ENCODE peak calls at places on chromosome 5, in ten cellular contexts. One of them, this sample, is unnamed.

GRCh38 chr5:126414874-126415502 is 8.2 kb upstream of the GRAMD2B start:
- DNase-seq in posterior cingulate gyrus: no peak
- DNase-seq in activated naive CD4-positive, alpha-beta T cell treated with anti-CD3 and anti-CD28 coated beads, Interleukin-2, amount 10 ng/mL, durations not matched to agents 7 days and 5 days: no peak
- DNase-seq in left lung: no peak
- DNase-seq in NCI-H510A: no peak
- DNase-seq in AG04450: peak
- DNase-seq in right lobe of liver: no peak
- DNase-seq in adipocyte: peak
- DNase-seq in memory B cell: no peak
- DNase-seq in sigmoid colon: peak
- DNase-seq in this sample: no peak

GRCh38 chr5:157115012-157115411 is 6.2 kb upstream of the HAVCR2 start:
- DNase-seq in posterior cingulate gyrus: no peak
- DNase-seq in activated naive CD4-positive, alpha-beta T cell treated with anti-CD3 and anti-CD28 coated beads, Interleukin-2, amount 10 ng/mL, durations not matched to agents 7 days and 5 days: no peak
- DNase-seq in left lung: no peak
- DNase-seq in NCI-H510A: no peak
- DNase-seq in AG04450: no peak
- DNase-seq in right lobe of liver: no peak
- DNase-seq in adipocyte: no peak
- DNase-seq in memory B cell: no peak
- DNase-seq in sigmoid colon: no peak
- DNase-seq in this sample: no peak

GRCh38 chr5:143896981-143897380 is 85.0 kb downstream of the HMHB1 start:
- DNase-seq in posterior cingulate gyrus: no peak
- DNase-seq in activated naive CD4-positive, alpha-beta T cell treated with anti-CD3 and anti-CD28 coated beads, Interleukin-2, amount 10 ng/mL, durations not matched to agents 7 days and 5 days: no peak
- DNase-seq in left lung: no peak
- DNase-seq in NCI-H510A: no peak
- DNase-seq in AG04450: no peak
- DNase-seq in right lobe of liver: no peak
- DNase-seq in adipocyte: peak
- DNase-seq in memory B cell: no peak
- DNase-seq in sigmoid colon: no peak
- DNase-seq in this sample: no peak

GRCh38 chr5:170849374-170849773 is 12.4 kb upstream of the RANBP17 start:
- DNase-seq in posterior cingulate gyrus: no peak
- DNase-seq in activated naive CD4-positive, alpha-beta T cell treated with anti-CD3 and anti-CD28 coated beads, Interleukin-2, amount 10 ng/mL, durations not matched to agents 7 days and 5 days: no peak
- DNase-seq in left lung: no peak
- DNase-seq in NCI-H510A: no peak
- DNase-seq in AG04450: no peak
- DNase-seq in right lobe of liver: no peak
- DNase-seq in adipocyte: no peak
- DNase-seq in memory B cell: no peak
- DNase-seq in sigmoid colon: no peak
- DNase-seq in this sample: no peak

GRCh38 chr5:180289966-180290365 is 1.9 kb downstream of the MAPK9 start:
- DNase-seq in posterior cingulate gyrus: no peak
- DNase-seq in activated naive CD4-positive, alpha-beta T cell treated with anti-CD3 and anti-CD28 coated beads, Interleukin-2, amount 10 ng/mL, durations not matched to agents 7 days and 5 days: no peak
- DNase-seq in left lung: no peak
- DNase-seq in NCI-H510A: no peak
- DNase-seq in AG04450: no peak
- DNase-seq in right lobe of liver: no peak
- DNase-seq in adipocyte: no peak
- DNase-seq in memory B cell: no peak
- DNase-seq in sigmoid colon: no peak
- DNase-seq in this sample: no peak

GRCh38 chr5:53350991-53351770 is 129.2 kb upstream of the FST start:
- DNase-seq in posterior cingulate gyrus: no peak
- DNase-seq in activated naive CD4-positive, alpha-beta T cell treated with anti-CD3 and anti-CD28 coated beads, Interleukin-2, amount 10 ng/mL, durations not matched to agents 7 days and 5 days: no peak
- DNase-seq in left lung: no peak
- DNase-seq in NCI-H510A: no peak
- DNase-seq in AG04450: no peak
- DNase-seq in right lobe of liver: no peak
- DNase-seq in adipocyte: no peak
- DNase-seq in memory B cell: no peak
- DNase-seq in sigmoid colon: no peak
- DNase-seq in this sample: no peak

GRCh38 chr5:170821257-170821800 is 37.8 kb downstream of the GABRP start:
- DNase-seq in posterior cingulate gyrus: no peak
- DNase-seq in activated naive CD4-positive, alpha-beta T cell treated with anti-CD3 and anti-CD28 coated beads, Interleukin-2, amount 10 ng/mL, durations not matched to agents 7 days and 5 days: no peak
- DNase-seq in left lung: no peak
- DNase-seq in NCI-H510A: no peak
- DNase-seq in AG04450: no peak
- DNase-seq in right lobe of liver: no peak
- DNase-seq in adipocyte: no peak
- DNase-seq in memory B cell: no peak
- DNase-seq in sigmoid colon: no peak
- DNase-seq in this sample: no peak

GRCh38 chr5:88833371-88834107 is 49.4 kb downstream of the MEF2C start:
- DNase-seq in posterior cingulate gyrus: no peak
- DNase-seq in activated naive CD4-positive, alpha-beta T cell treated with anti-CD3 and anti-CD28 coated beads, Interleukin-2, amount 10 ng/mL, durations not matched to agents 7 days and 5 days: peak
- DNase-seq in left lung: no peak
- DNase-seq in NCI-H510A: no peak
- DNase-seq in AG04450: no peak
- DNase-seq in right lobe of liver: no peak
- DNase-seq in adipocyte: peak
- DNase-seq in memory B cell: no peak
- DNase-seq in sigmoid colon: peak
- DNase-seq in this sample: no peak

GRCh38 chr5:79847561-79847960 is 143.5 kb downstream of the MTX3 start:
- DNase-seq in posterior cingulate gyrus: no peak
- DNase-seq in activated naive CD4-positive, alpha-beta T cell treated with anti-CD3 and anti-CD28 coated beads, Interleukin-2, amount 10 ng/mL, durations not matched to agents 7 days and 5 days: no peak
- DNase-seq in left lung: no peak
- DNase-seq in NCI-H510A: no peak
- DNase-seq in AG04450: no peak
- DNase-seq in right lobe of liver: no peak
- DNase-seq in adipocyte: no peak
- DNase-seq in memory B cell: no peak
- DNase-seq in sigmoid colon: no peak
- DNase-seq in this sample: no peak

GRCh38 chr5:170482511-170482910 is 21.3 kb upstream of the KCNIP1 start:
- DNase-seq in posterior cingulate gyrus: no peak
- DNase-seq in activated naive CD4-positive, alpha-beta T cell treated with anti-CD3 and anti-CD28 coated beads, Interleukin-2, amount 10 ng/mL, durations not matched to agents 7 days and 5 days: no peak
- DNase-seq in left lung: no peak
- DNase-seq in NCI-H510A: no peak
- DNase-seq in AG04450: no peak
- DNase-seq in right lobe of liver: no peak
- DNase-seq in adipocyte: no peak
- DNase-seq in memory B cell: no peak
- DNase-seq in sigmoid colon: no peak
- DNase-seq in this sample: no peak

GRCh38 chr5:54743997-54744788 is 226.6 kb downstream of the SNX18 start:
- DNase-seq in posterior cingulate gyrus: no peak
- DNase-seq in activated naive CD4-positive, alpha-beta T cell treated with anti-CD3 and anti-CD28 coated beads, Interleukin-2, amount 10 ng/mL, durations not matched to agents 7 days and 5 days: peak
- DNase-seq in left lung: no peak
- DNase-seq in NCI-H510A: no peak
- DNase-seq in AG04450: peak
- DNase-seq in right lobe of liver: no peak
- DNase-seq in adipocyte: peak
- DNase-seq in memory B cell: peak
- DNase-seq in sigmoid colon: no peak
- DNase-seq in this sample: peak